ENCODE peak calls at places on chromosomes 5 and 9, in nine cellular contexts. T is NB4, O is stomach, X is uterus, M is heart left ventricle, Q is sigmoid colon, C is esophagus muscularis mucosa, P is A549, W is lower leg skin. D is an unnamed sample.

GRCh38 chr5:125793470-125793869 is 629.7 kb upstream of the GRAMD2B start:
- DNase-seq in T (no peak), O (no peak), X (no peak), M (no peak), Q (no peak), C (no peak), P (no peak), W (no peak), D (no peak)

GRCh38 chr5:74949976-74950375 is 83.8 kb upstream of the FAM169A start:
- DNase-seq in T (no peak), O (no peak), X (no peak), M (no peak), Q (no peak), C (no peak), P (no peak), W (no peak), D (no peak)

GRCh38 chr5:159850192-159850573 is 66.1 kb upstream of the ADRA1B start:
- DNase-seq in T (no peak), O (no peak), X (peak), M (no peak), Q (peak), C (no peak), P (no peak), W (no peak), D (no peak)

GRCh38 chr9:120935383-120935857 is 8.8 kb upstream of the TRAF1 start:
- DNase-seq in T (peak), O (peak), X (peak), M (peak), Q (peak), C (peak), P (peak), W (peak), D (peak)

GRCh38 chr5:107997338-107997979 is 326.7 kb upstream of the EFNA5 start:
- DNase-seq in T (no peak), O (no peak), X (no peak), M (no peak), Q (no peak), C (no peak), P (no peak), W (no peak), D (no peak)

GRCh38 chr5:170403675-170404074 is 14.5 kb upstream of the KCNMB1 start:
- DNase-seq in T (peak), O (no peak), X (no peak), M (no peak), Q (no peak), C (no peak), P (no peak), W (peak), D (no peak)

GRCh38 chr5:307794-308579 is 13.5 kb upstream of the AHRR start:
- DNase-seq in T (no peak), O (peak), X (no peak), M (no peak), Q (no peak), C (no peak), P (no peak), W (peak), D (no peak)

GRCh38 chr5:150000990-150001659 is 586 bp downstream of the HMGXB3 start:
- DNase-seq in T (peak), O (peak), X (no peak), M (peak), Q (peak), C (no peak), P (peak), W (peak), D (peak)

GRCh38 chr9:108786322-108786721 is 69.5 kb downstream of the ACTL7B start:
- DNase-seq in T (no peak), O (no peak), X (no peak), M (no peak), Q (no peak), C (no peak), P (no peak), W (no peak), D (no peak)

GRCh38 chr9:6787793-6788174 is 30.0 kb downstream of the KDM4C start:
- DNase-seq in T (no peak), O (no peak), X (no peak), M (no peak), Q (no peak), C (peak), P (no peak), W (no peak), D (no peak)

GRCh38 chr9:113250807-113251206 is 24.6 kb downstream of the CDC26 start:
- DNase-seq in T (no peak), O (no peak), X (no peak), M (no peak), Q (no peak), C (no peak), P (no peak), W (no peak), D (no peak)

GRCh38 chr5:132714456-132715307 is 22.7 kb downstream of the KIF3A start:
- DNase-seq in T (peak), O (no peak), X (no peak), M (no peak), Q (no peak), C (no peak), P (peak), W (no peak), D (peak)

GRCh38 chr9:14031015-14031414 is 282.9 kb downstream of the NFIB start:
- DNase-seq in T (no peak), O (no peak), X (peak), M (peak), Q (peak), C (no peak), P (no peak), W (no peak), D (no peak)

GRCh38 chr9:93825348-93826115 is 129.6 kb downstream of the BARX1 start:
- DNase-seq in T (no peak), O (no peak), X (no peak), M (no peak), Q (peak), C (peak), P (no peak), W (peak), D (no peak)

GRCh38 chr9:89756891-89757537 is 152.2 kb downstream of the GADD45G start:
- DNase-seq in T (no peak), O (peak), X (no peak), M (peak), Q (no peak), C (no peak), P (no peak), W (no peak), D (no peak)

GRCh38 chr5:149161026-149161687 is 19.9 kb downstream of the ABLIM3 start:
- DNase-seq in T (no peak), O (no peak), X (no peak), M (no peak), Q (no peak), C (no peak), P (no peak), W (no peak), D (no peak)

GRCh38 chr9:121927081-121927480 is 166.0 kb downstream of the TTLL11 start:
- DNase-seq in T (no peak), O (no peak), X (no peak), M (no peak), Q (no peak), C (no peak), P (no peak), W (no peak), D (no peak)

GRCh38 chr5:150599917-150600511 is 40.4 kb upstream of the SYNPO start:
- DNase-seq in T (no peak), O (peak), X (peak), M (peak), Q (peak), C (no peak), P (peak), W (peak), D (no peak)

GRCh38 chr5:59061377-59061776 is 478.5 kb downstream of the RAB3C start:
- DNase-seq in T (no peak), O (no peak), X (no peak), M (no peak), Q (no peak), C (no peak), P (peak), W (no peak), D (no peak)

GRCh38 chr9:121888438-121888775 is 204.7 kb downstream of the TTLL11 start:
- DNase-seq in T (no peak), O (no peak), X (no peak), M (peak), Q (no peak), C (no peak), P (peak), W (peak), D (no peak)

GRCh38 chr5:8491254-8491653 is 622.3 kb downstream of the MTRR start:
- DNase-seq in T (no peak), O (no peak), X (no peak), M (no peak), Q (no peak), C (no peak), P (no peak), W (no peak), D (no peak)

GRCh38 chr5:138459311-138459710 is 6.0 kb upstream of the EGR1 start:
- DNase-seq in T (peak), O (peak), X (no peak), M (peak), Q (no peak), C (no peak), P (no peak), W (no peak), D (no peak)

GRCh38 chr5:109416882-109417281 is 7.1 kb upstream of the PJA2 start:
- DNase-seq in T (no peak), O (no peak), X (no peak), M (no peak), Q (no peak), C (no peak), P (no peak), W (no peak), D (no peak)

GRCh38 chr5:77224672-77225355 is 14.3 kb downstream of the PDE8B start:
- DNase-seq in T (no peak), O (no peak), X (no peak), M (no peak), Q (no peak), C (no peak), P (peak), W (no peak), D (no peak)

GRCh38 chr9:19998153-19998552 is 209.3 kb upstream of the SLC24A2 start:
- DNase-seq in T (peak), O (no peak), X (no peak), M (no peak), Q (no peak), C (no peak), P (peak), W (no peak), D (no peak)

GRCh38 chr5:138955013-138955660 is 80.0 kb upstream of the LRRTM2 start:
- DNase-seq in T (peak), O (peak), X (no peak), M (peak), Q (peak), C (no peak), P (no peak), W (no peak), D (no peak)

DNA sequence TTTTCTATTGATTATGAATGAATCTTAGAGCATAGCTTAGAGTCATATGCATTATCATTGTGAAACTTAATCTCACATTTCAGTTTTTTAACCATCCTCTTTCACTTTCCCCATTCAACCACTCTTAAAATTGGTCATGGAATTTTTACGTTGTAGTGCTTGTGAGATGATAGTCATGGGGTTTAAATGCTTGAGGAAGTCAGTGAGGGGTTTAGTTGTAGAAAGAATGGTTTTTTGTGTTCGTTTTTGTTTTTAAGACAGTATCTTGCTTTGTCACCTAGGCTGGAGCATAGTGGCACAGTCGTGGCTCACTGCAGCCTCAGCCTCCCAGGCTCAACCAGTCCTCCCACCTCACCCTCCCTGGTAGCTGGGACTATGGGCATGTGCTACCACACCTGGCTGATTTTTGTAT is 19.6 kb downstream of the UGCG start:
- DNase-seq in T (no peak), O (no peak), X (no peak), M (no peak), Q (no peak), C (no peak), P (no peak), W (no peak), D (no peak)
- TF ChIP-seq POLR2A in T (no peak), O (no peak), X (no peak), M (no peak), Q (no peak), C (no peak), P (no peak), W (no peak), D (no peak)

DNA sequence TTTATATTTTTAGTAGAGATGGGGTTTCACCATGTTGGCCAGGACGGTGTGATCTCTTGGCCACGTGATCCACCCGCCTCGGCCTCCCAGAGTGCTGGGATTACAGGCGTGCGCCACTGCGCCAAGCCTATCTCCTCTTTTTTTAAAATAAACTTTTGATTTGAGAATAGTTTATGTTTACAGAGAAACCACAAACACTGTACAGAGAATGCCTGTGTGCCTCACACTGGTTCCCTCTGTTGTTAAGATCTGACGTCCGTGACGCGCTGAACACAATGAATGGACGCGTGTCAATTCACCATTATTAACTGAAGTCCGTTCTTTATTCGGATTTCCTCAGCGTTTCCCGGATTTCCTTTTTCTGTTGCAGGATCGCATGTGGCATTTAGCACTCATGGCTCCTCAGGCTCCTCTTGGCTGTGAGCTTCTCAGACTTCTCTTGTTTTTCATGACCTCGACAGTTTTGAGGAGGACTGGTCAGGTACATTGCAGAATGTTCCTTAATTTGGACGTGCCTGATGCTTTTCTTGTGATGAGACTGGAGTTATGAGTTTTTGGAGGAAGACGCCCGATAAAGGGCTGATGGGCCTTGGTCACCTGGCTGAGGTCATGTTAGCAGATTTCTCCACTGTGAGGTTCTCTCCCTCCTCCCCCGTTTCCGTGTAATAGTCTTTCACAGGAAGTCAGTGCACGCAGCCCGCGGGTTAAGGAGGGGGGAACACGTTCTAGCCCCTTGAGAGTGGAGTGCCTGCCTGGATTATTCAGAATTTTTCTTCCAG is 69.6 kb downstream of the ANKRD33B start:
- DNase-seq in T (peak), O (no peak), X (no peak), M (no peak), Q (no peak), C (no peak), P (no peak), W (peak), D (no peak)
- TF ChIP-seq POLR2A in T (no peak), O (no peak), X (no peak), M (no peak), Q (no peak), C (no peak), P (no peak), W (no peak), D (no peak)

GRCh38 chr5:179608131-179608581 is 15.3 kb downstream of the HNRNPH1 start:
- DNase-seq in T (peak), O (no peak), X (no peak), M (no peak), Q (peak), C (no peak), P (no peak), W (no peak), D (no peak)

GRCh38 chr5:179607449-179607931 is 16.0 kb downstream of the HNRNPH1 start:
- DNase-seq in T (peak), O (no peak), X (no peak), M (peak), Q (peak), C (no peak), P (no peak), W (peak), D (no peak)

GRCh38 chr5:179606071-179606909 is 17.2 kb downstream of the HNRNPH1 start:
- DNase-seq in T (no peak), O (no peak), X (no peak), M (no peak), Q (peak), C (no peak), P (no peak), W (no peak), D (no peak)

GRCh38 chr5:179605026-179605833 is 18.2 kb downstream of the HNRNPH1 start:
- DNase-seq in T (no peak), O (no peak), X (no peak), M (no peak), Q (peak), C (no peak), P (no peak), W (no peak), D (no peak)

GRCh38 chr5:179606910-179607448 is 16.5 kb downstream of the HNRNPH1 start:
- DNase-seq in T (peak), O (no peak), X (no peak), M (no peak), Q (peak), C (no peak), P (no peak), W (no peak), D (no peak)
- TF ChIP-seq POLR2A in T (no peak), O (no peak), X (no peak), M (no peak), Q (no peak), C (no peak), P (no peak), W (no peak), D (no peak)

DNA sequence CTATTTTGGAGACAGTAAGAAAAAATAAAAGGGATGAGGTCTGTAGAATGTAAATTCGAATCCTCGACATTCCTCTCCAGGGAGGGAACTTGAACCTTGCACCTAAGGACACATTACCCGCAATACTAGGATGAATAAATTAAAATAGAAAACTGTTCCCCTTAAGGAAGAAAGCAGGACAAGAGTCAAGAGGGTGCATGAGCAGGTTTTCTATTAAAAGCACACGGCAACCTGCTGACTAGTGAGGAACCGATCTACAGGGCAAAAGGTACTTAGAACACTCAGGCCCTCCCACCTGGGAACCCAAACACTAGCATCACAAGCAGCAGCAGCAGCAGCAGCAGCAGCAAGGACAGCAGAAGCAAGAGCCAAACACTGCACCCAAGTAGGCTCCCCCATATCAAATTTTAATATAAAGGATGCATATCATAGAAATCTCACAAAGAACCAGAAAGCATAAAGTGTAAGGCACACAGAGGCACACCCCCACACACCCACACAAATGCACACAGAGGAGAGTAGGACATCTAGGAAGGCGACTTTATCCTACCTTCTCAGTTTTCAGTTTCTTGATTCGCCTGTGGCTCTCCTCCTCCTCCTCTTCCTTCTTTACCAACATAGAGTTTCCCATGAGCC is 2.8 kb downstream of the ZNF608 start:
- DNase-seq in T (no peak), O (no peak), X (no peak), M (no peak), Q (no peak), C (no peak), P (no peak), W (no peak), D (no peak)
- TF ChIP-seq POLR2A in T (no peak), O (no peak), X (no peak), M (no peak), Q (no peak), C (no peak), P (no peak), W (no peak), D (no peak)